ENCODE peak calls at places on chromosome 6, in five cellular contexts. K is T47D, M is PC-3, U is T-helper 17 cell, O is left ventricle myocardium inferior. X is an unnamed sample.
A peak's percentile ranks its signal among the peaks of the same experiment; 100 is the strongest.

GRCh38 chr6:116111552-116112528 is 11.2 kb downstream of the NT5DC1 start:
- DNase-seq in M (peak; percentile 64), K (peak; percentile 52), O (no peak), U (no peak), X (peak; percentile 57)

GRCh38 chr6:168169624-168170023 is 90.6 kb upstream of the FRMD1 start:
- DNase-seq in U (no peak), M (no peak), K (no peak), O (no peak), X (no peak)

GRCh38 chr6:50217816-50218215 is 168.1 kb upstream of the DEFB112 start:
- DNase-seq in M (no peak), O (no peak), U (no peak), K (no peak), X (no peak)

GRCh38 chr6:151374024-151374423 is 17.3 kb downstream of the ZBTB2 start:
- DNase-seq in U (no peak), O (no peak), M (peak; percentile 5), K (no peak), X (no peak)

GRCh38 chr6:94005835-94006234 is 586.5 kb upstream of the EPHA7 start:
- DNase-seq in M (no peak), K (no peak), O (no peak), U (no peak), X (no peak)

GRCh38 chr6:163438298-163438939 is 23.9 kb downstream of the QKI start:
- DNase-seq in M (peak; percentile 47), K (no peak), U (no peak), O (no peak), X (no peak)

GRCh38 chr6:5094327-5094726 is 9.2 kb downstream of the PPP1R3G start:
- DNase-seq in O (no peak), K (no peak), M (peak; percentile 76), U (no peak), X (no peak)

GRCh38 chr6:15570171-15570570 is 92.7 kb downstream of the DTNBP1 start:
- DNase-seq in K (no peak), O (no peak), M (no peak), U (no peak), X (no peak)

GRCh38 chr6:152863618-152864326 is 113.2 kb downstream of the VIP start:
- DNase-seq in O (peak; percentile 16), U (peak; percentile 32), M (peak; percentile 74), K (peak; percentile 75), X (peak; percentile 89)

GRCh38 chr6:6712979-6713514 is 124.5 kb downstream of the LY86 start:
- DNase-seq in K (no peak), M (no peak), O (no peak), U (no peak), X (no peak)

GRCh38 chr6:156461647-156462046 is 315.5 kb upstream of the ARID1B start:
- DNase-seq in U (no peak), K (no peak), M (no peak), O (no peak), X (no peak)

GRCh38 chr6:13702809-13703302 is 8.8 kb downstream of the RANBP9 start:
- DNase-seq in O (no peak), M (no peak), K (no peak), U (no peak), X (peak; percentile 28)

GRCh38 chr6:79420054-79420453 is 117.2 kb downstream of the LCA5 start:
- DNase-seq in M (no peak), O (no peak), K (peak; percentile 9), U (no peak), X (no peak)

GRCh38 chr6:45854343-45854742 is 161.3 kb downstream of the CLIC5 start:
- DNase-seq in U (no peak), K (no peak), M (no peak), O (no peak), X (no peak)

GRCh38 chr6:7171733-7172132 is 64.0 kb downstream of the RREB1 start:
- DNase-seq in M (no peak), U (no peak), O (no peak), K (no peak), X (no peak)

GRCh38 chr6:159762681-159763293 is 942 bp downstream of the ACAT2 start:
- DNase-seq in M (no peak), U (peak; percentile 20), O (peak; percentile 22), K (no peak), X (peak; percentile 28)

GRCh38 chr6:133997267-133997666 is 44.2 kb downstream of the TBPL1 start:
- DNase-seq in M (no peak), K (no peak), U (no peak), O (no peak), X (no peak)

GRCh38 chr6:10412948-10413849 is 1.7 kb downstream of the TFAP2A start:
- DNase-seq in U (no peak), K (peak; percentile 92), O (no peak), M (peak; percentile 88), X (peak; percentile 79)

GRCh38 chr6:90251295-90251992 is 45.2 kb downstream of the BACH2 start:
- DNase-seq in O (no peak), K (no peak), U (no peak), M (no peak), X (no peak)

GRCh38 chr6:137487947-137488735 is 6.1 kb downstream of the OLIG3 start:
- DNase-seq in K (no peak), M (no peak), O (no peak), U (no peak), X (no peak)

GRCh38 chr6:15247750-15248450 is 2.0 kb downstream of the JARID2 start:
- DNase-seq in O (peak; percentile 61), K (peak; percentile 64), M (peak; percentile 37), U (peak; percentile 18), X (peak; percentile 54)

GRCh38 chr6:86871681-86872080 is 65.6 kb upstream of the HTR1E start:
- DNase-seq in M (no peak), K (no peak), O (no peak), U (no peak), X (no peak)

GRCh38 chr6:52511572-52512151 is 65.2 kb downstream of the TRAM2 start:
- DNase-seq in M (peak; percentile 13), U (no peak), O (no peak), K (no peak), X (peak; percentile 28)

GRCh38 chr6:19587238-19587942 is 249.8 kb upstream of the ID4 start:
- DNase-seq in K (peak; percentile 20), O (no peak), M (no peak), U (no peak), X (no peak)

GRCh38 chr6:3749991-3750323 is 1.6 kb downstream of the PXDC1 start:
- DNase-seq in K (no peak), U (no peak), O (peak; percentile 55), M (peak; percentile 53), X (peak; percentile 35)

GRCh38 chr6:5968817-5969726 is 37.7 kb downstream of the NRN1 start:
- DNase-seq in K (no peak), U (no peak), O (peak; percentile 62), M (peak; percentile 89), X (peak; percentile 40)

X was measured in HT-29.